ENCODE peak calls at places on chromosomes 6 and 20, in four cellular contexts. R, V, P and W are unnamed samples.

GRCh38 chr6:158803733-158804143 is 15.4 kb downstream of the EZR start:
- DNase-seq in V (no peak), R (no peak), P (no peak), W (no peak)

GRCh38 chr20:49283703-49284625 is 6.1 kb upstream of the ZNFX1 start:
- DNase-seq in R (no peak), V (no peak), P (no peak), W (no peak)

GRCh38 chr6:21691685-21692346 is 98.3 kb downstream of the SOX4 start:
- DNase-seq in P (no peak), R (no peak), V (no peak), W (no peak)

GRCh38 chr6:36364669-36365479 is 22.6 kb downstream of the ETV7 start:
- DNase-seq in V (no peak), P (no peak), R (peak; percentile 64), W (peak; percentile 59)

GRCh38 chr20:37911838-37912273 is 8.9 kb downstream of the VSTM2L start:
- DNase-seq in P (peak; percentile 94), R (peak; percentile 51), V (peak; percentile 18), W (peak; percentile 69)

GRCh38 chr6:119443993-119444641 is 94.6 kb upstream of the MAN1A1 start:
- DNase-seq in R (peak; percentile 51), V (no peak), P (no peak), W (peak; percentile 48)

GRCh38 chr6:100088009-100088408 is 94.0 kb upstream of the MCHR2 start:
- DNase-seq in R (peak; percentile 36), V (peak; percentile 23), P (no peak), W (peak; percentile 79)

GRCh38 chr6:79468116-79468515 is 69.1 kb downstream of the LCA5 start:
- DNase-seq in R (peak; percentile 36), V (no peak), P (no peak), W (peak; percentile 54)

GRCh38 chr6:84728602-84729001 is 35.8 kb downstream of the TBX18 start:
- DNase-seq in R (peak; percentile 60), P (no peak), V (no peak), W (no peak)

GRCh38 chr6:89952696-89953095 is 58.4 kb downstream of the GJA10 start:
- DNase-seq in V (peak; percentile 86), R (peak; percentile 26), P (no peak), W (no peak)

GRCh38 chr6:82740066-82740465 is 325.6 kb downstream of the UBE3D start:
- DNase-seq in V (no peak), R (no peak), P (no peak), W (no peak)

GRCh38 chr6:10725046-10725445 is 2.2 kb downstream of the TMEM14C start:
- DNase-seq in P (peak; percentile 8), R (no peak), V (no peak), W (no peak)

GRCh38 chr6:138569554-138569953 is 70.3 kb upstream of the NHSL1 start:
- DNase-seq in P (no peak), R (no peak), V (no peak), W (no peak)

GRCh38 chr20:45383131-45383530 is 5.0 kb upstream of the TP53TG5 start:
- DNase-seq in P (no peak), V (no peak), R (no peak), W (peak; percentile 33)

GRCh38 chr20:31894980-31895675 is 24.7 kb downstream of the TTLL9 start:
- DNase-seq in R (peak; percentile 64), P (peak; percentile 86), V (no peak), W (peak; percentile 81)

GRCh38 chr6:12890171-12890790 is 173.7 kb downstream of the PHACTR1 start:
- DNase-seq in V (no peak), R (no peak), P (no peak), W (no peak)

GRCh38 chr6:61203966-61204496 is 1082.0 kb downstream of the KHDRBS2 start:
- DNase-seq in V (no peak), P (no peak), R (no peak), W (no peak)

GRCh38 chr6:53359843-53360834 is 11.4 kb upstream of the ELOVL5 start:
- DNase-seq in V (no peak), P (no peak), R (peak; percentile 39), W (peak; percentile 53)

GRCh38 chr6:118876814-118877213 is 17.1 kb upstream of the ASF1A start:
- DNase-seq in R (peak; percentile 67), P (no peak), V (no peak), W (peak; percentile 70)

GRCh38 chr20:62062661-62063600 is 2.8 kb downstream of the TAF4 start:
- DNase-seq in R (no peak), V (no peak), P (no peak), W (peak; percentile 8)

GRCh38 chr6:113825776-113826175 is 31.4 kb upstream of the MARCKS start:
- DNase-seq in R (peak; percentile 77), P (peak; percentile 94), V (peak; percentile 97), W (peak; percentile 86)

GRCh38 chr6:95948324-95948723 is 67.5 kb upstream of the FUT9 start:
- DNase-seq in P (no peak), R (no peak), V (no peak), W (no peak)

GRCh38 chr6:109961666-109962065 is 16.4 kb upstream of the GPR6 start:
- DNase-seq in R (peak; percentile 19), V (no peak), P (no peak), W (peak; percentile 5)

GRCh38 chr6:118894425-118895240 is 681 bp downstream of the ASF1A start:
- DNase-seq in V (no peak), R (peak; percentile 71), P (peak; percentile 79), W (peak; percentile 58)

GRCh38 chr6:34572021-34572420 is 15.9 kb upstream of the SPDEF start:
- DNase-seq in R (no peak), V (no peak), P (no peak), W (no peak)

GRCh38 chr20:32330555-32330897 is 27.6 kb upstream of the ASXL1 start:
- DNase-seq in V (no peak), P (no peak), R (no peak), W (no peak)

GRCh38 chr6:44569931-44570385 is 182.5 kb downstream of the CDC5L start:
- DNase-seq in R (peak; percentile 42), P (no peak), V (peak; percentile 37), W (peak; percentile 67)

GRCh38 chr6:107585815-107586435 is 96.0 kb downstream of the SOBP start:
- DNase-seq in V (no peak), P (no peak), R (no peak), W (no peak)

GRCh38 chr6:36834576-36835293 is 4.5 kb downstream of the CPNE5 start:
- DNase-seq in V (no peak), R (no peak), P (no peak), W (no peak)

GRCh38 chr6:170096803-170097504 is 193.9 kb downstream of the DLL1 start:
- DNase-seq in P (no peak), V (no peak), R (no peak), W (no peak)

GRCh38 chr20:51767867-51768758 is at the start of gene ATP9A:
- DNase-seq in V (no peak), R (peak; percentile 31), P (peak; percentile 69), W (peak; percentile 27)

GRCh38 chr20:41769650-41770049 is 151.5 kb upstream of the CHD6 start:
- DNase-seq in V (no peak), P (no peak), R (no peak), W (no peak)

GRCh38 chr20:59805266-59805665 is 128.2 kb downstream of the SYCP2 start:
- DNase-seq in P (no peak), V (no peak), R (no peak), W (no peak)

GRCh38 chr6:34914358-34914757 is 25.3 kb downstream of the ANKS1A start:
- DNase-seq in R (no peak), V (no peak), P (no peak), W (no peak)

GRCh38 chr6:118544105-118544504 is 4.0 kb upstream of the PLN start:
- DNase-seq in P (no peak), R (no peak), V (no peak), W (no peak)

DNA sequence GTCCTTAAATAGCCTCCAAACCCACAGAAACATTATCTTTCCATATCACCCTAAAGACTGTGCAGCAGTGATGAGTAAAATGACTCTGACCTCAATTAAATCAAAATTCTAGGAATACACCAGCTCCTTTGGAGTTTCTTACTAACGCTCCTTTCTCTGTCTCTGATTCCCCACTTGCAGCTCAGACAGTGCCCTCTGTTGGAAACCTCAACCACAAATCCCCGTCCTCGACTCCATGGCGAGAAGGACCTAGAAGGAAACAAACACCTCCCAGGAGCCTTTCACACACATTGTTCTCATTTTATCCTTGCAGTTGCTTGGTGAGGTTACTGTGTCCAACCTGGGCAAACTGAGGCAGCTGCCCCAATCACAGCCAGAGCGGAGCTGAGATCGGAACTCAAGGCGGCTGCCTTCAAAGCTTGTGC is 17.7 kb upstream of the PARD6B start:
- DNase-seq in V (peak; percentile 35), P (peak; percentile 70), R (peak; percentile 75), W (peak; percentile 75)
- TF ChIP-seq CTCF in V (peak; percentile 64), P (no peak), R (peak; percentile 77), W (peak; percentile 67)

GRCh38 chr6:2663123-2663522 is 87.6 kb downstream of the MYLK4 start:
- DNase-seq in R (no peak), V (no peak), P (no peak), W (no peak)

GRCh38 chr6:2661651-2662050 is 89.1 kb downstream of the MYLK4 start:
- DNase-seq in R (no peak), P (no peak), V (no peak), W (no peak)

GRCh38 chr6:2666906-2667575 is 83.7 kb downstream of the MYLK4 start:
- DNase-seq in P (no peak), V (no peak), R (no peak), W (no peak)

GRCh38 chr6:2667617-2668016 is 83.1 kb downstream of the MYLK4 start:
- DNase-seq in V (no peak), P (no peak), R (no peak), W (no peak)

GRCh38 chr6:2665169-2666070 is 85.3 kb downstream of the MYLK4 start:
- DNase-seq in P (no peak), V (no peak), R (no peak), W (peak; percentile 3)
- H3K4me3 ChIP-seq in P (no peak overlapping the region), V (no peak overlapping the region), R (no peak overlapping the region), W (no peak overlapping the region)

GRCh38 chr6:101395345-101395744 is 1.8 kb downstream of the GRIK2 start:
- DNase-seq in P (no peak), R (no peak), V (no peak), W (peak; percentile 35)
- TF ChIP-seq CTCF in P (no peak), R (peak; percentile 19), V (no peak), W (no peak)

DNA sequence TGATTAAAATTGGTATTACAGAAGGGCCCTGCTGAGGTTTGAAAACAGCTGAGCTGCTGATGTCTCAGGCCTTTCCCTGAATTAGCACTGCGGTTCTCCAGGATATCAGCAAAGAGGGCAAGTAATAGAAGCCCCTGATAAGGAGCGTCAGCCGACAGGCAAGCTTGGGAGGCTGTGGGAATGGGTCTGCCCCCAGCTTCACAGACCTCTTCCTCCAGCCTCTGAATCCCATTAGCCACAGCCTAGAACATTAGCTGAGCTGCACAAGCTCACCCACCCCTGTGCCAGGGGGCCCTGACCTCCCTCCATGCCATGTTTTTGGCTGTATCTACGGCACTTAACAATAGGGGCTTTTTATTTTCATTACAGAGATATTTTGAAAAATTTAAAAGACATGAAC is 59.9 kb downstream of the VAPB start:
- DNase-seq in V (no peak), P (no peak), R (no peak), W (no peak)
- H3K4me3 ChIP-seq in V (no peak overlapping the region), P (no peak overlapping the region), R (no peak overlapping the region), W (no peak overlapping the region)

DNA sequence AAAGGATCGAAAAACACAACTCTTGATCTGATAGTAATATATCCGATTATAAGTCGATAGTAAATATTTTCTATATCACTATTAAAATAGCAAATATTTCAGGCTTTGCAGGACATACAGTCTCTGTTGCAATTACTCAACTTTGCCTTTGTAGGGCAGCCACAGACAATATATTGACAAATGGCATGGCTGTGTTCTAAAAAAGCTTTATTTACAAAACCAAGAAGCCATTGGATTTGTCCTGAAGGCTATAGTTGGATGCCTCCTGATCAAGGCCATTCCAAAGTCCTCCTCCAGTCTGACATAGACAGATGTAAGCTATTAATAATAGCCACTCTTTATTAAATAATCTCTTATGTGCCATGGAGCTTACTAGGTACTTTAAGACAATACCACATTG is 5.9 kb downstream of the OCSTAMP start:
- DNase-seq in P (no peak), R (peak; percentile 17), V (no peak), W (peak; percentile 31)
- TF ChIP-seq CTCF in P (no peak), R (no peak), V (no peak), W (no peak)